ENCODE peak calls at places on chromosomes 6 and 20, in nine cellular contexts. Q is suprapubic skin, I is stomach, V is HepG2, L is prostate gland, U is body of pancreas, T is tibial nerve, P is adrenal gland, B is lower leg skin. G is an unnamed sample.

GRCh38 chr20:38217791-38218565 is 42.6 kb downstream of the KIAA1755 start:
- DNase-seq in Q (peak), I (no peak), V (peak), L (no peak), U (peak), T (no peak), P (peak), B (no peak), G (no peak)

GRCh38 chr6:24910331-24910849 is 25.4 kb downstream of the RIPOR2 start:
- DNase-seq in Q (peak), I (no peak), V (no peak), L (peak), U (no peak), T (no peak), P (no peak), B (no peak), G (no peak)

GRCh38 chr6:132763269-132763668 is 5.6 kb upstream of the VNN2 start:
- DNase-seq in Q (no peak), I (no peak), V (no peak), L (no peak), U (no peak), T (no peak), P (peak), B (no peak), G (no peak)

GRCh38 chr20:35497780-35498189 is 31.7 kb downstream of the C20orf173 start:
- DNase-seq in Q (no peak), I (no peak), V (no peak), L (no peak), U (peak), T (peak), P (no peak), B (no peak), G (no peak)

GRCh38 chr6:46819561-46819960 is 26.4 kb downstream of the MEP1A start:
- DNase-seq in Q (no peak), I (no peak), V (no peak), L (no peak), U (no peak), T (no peak), P (no peak), B (no peak), G (no peak)

GRCh38 chr6:134161036-134161435 is 108.6 kb upstream of the SLC2A12 start:
- DNase-seq in Q (no peak), I (no peak), V (no peak), L (no peak), U (no peak), T (no peak), P (no peak), B (no peak), G (no peak)

GRCh38 chr6:97813881-97814280 is 530.9 kb upstream of the MMS22L start:
- DNase-seq in Q (no peak), I (no peak), V (no peak), L (no peak), U (no peak), T (no peak), P (no peak), B (no peak), G (no peak)

GRCh38 chr6:356828-357251 is 34.7 kb upstream of the IRF4 start:
- DNase-seq in Q (no peak), I (no peak), V (no peak), L (no peak), U (no peak), T (peak), P (no peak), B (peak), G (no peak)

GRCh38 chr6:111657146-111657545 is 51.5 kb upstream of the TRAF3IP2 start:
- DNase-seq in Q (no peak), I (no peak), V (peak), L (no peak), U (no peak), T (no peak), P (no peak), B (no peak), G (no peak)

GRCh38 chr6:37822851-37823682 is 3.5 kb downstream of the ZFAND3 start:
- DNase-seq in Q (no peak), I (peak), V (peak), L (no peak), U (peak), T (no peak), P (no peak), B (no peak), G (no peak)

GRCh38 chr20:14507711-14508110 is 170.3 kb upstream of the FLRT3 start:
- DNase-seq in Q (no peak), I (no peak), V (peak), L (no peak), U (no peak), T (no peak), P (no peak), B (no peak), G (no peak)

GRCh38 chr20:50913976-50914375 is 17.3 kb downstream of the ADNP start:
- DNase-seq in Q (no peak), I (no peak), V (no peak), L (no peak), U (no peak), T (no peak), P (no peak), B (no peak), G (no peak)

GRCh38 chr20:916125-916799 is at the start of gene ANGPT4:
- DNase-seq in Q (no peak), I (no peak), V (no peak), L (no peak), U (no peak), T (no peak), P (no peak), B (no peak), G (no peak)

GRCh38 chr6:39062014-39062740 is 13.6 kb downstream of the GLP1R start:
- DNase-seq in Q (no peak), I (no peak), V (no peak), L (no peak), U (no peak), T (no peak), P (no peak), B (no peak), G (no peak)

GRCh38 chr6:22880686-22881433 is 311.5 kb downstream of the HDGFL1 start:
- DNase-seq in Q (no peak), I (no peak), V (peak), L (no peak), U (no peak), T (no peak), P (no peak), B (no peak), G (no peak)

GRCh38 chr6:125947581-125947980 is 9.0 kb upstream of the HINT3 start:
- DNase-seq in Q (no peak), I (peak), V (no peak), L (no peak), U (no peak), T (no peak), P (peak), B (peak), G (no peak)

DNA sequence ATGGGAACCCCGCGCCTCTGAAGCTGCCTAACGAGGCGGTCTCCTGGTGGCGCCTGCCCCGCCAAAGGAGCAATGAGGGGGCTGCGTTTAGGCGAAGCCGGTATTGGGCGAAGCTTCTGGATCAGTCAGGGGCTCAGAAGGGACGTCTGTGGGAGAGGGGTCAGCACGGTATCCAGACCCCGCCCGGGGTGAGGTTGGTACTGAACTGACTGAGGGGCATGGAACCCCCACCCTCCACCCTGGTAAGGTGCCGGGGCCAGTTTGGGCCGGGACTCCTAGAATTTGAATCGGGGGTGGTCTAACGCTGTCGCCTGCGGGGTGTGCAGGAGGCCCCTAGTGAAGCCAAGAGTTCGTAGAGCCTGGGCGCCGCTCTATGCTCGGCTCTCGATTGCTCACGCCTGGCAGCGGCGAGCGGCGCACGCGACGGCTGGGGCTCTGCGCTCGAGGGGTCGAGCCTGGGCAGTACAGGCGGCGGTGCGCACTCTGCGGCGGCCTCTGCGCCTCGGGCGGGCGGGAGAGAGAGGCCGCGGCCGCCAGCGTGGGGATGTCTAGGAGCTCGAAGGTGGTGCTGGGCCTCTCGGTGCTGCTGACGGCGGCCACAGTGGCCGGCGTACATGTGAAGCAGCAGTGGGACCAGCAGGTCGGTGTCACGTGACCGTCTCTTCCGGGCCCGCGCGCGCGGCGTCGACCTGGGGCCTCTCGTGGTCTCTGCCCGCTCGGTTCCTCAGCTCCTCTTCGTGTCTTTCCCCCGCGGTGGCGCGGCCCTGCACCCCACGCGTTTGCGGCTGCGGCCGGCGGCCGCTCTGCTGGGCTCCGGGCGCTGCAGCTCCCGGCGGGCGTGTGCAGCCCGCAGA is at the start of the genes KAT14 and PET117:
- DNase-seq in Q (peak), I (peak), V (peak), L (peak), U (peak), T (peak), P (peak), B (peak), G (peak)
- TF ChIP-seq POLR2A in Q (no peak), I (no peak), V (peak), L (peak), U (peak), T (peak), P (peak), B (no peak), G (peak)

GRCh38 chr6:31208506-31208905 is 38.0 kb upstream of the POU5F1 start:
- DNase-seq in Q (no peak), I (no peak), V (peak), L (no peak), U (no peak), T (no peak), P (peak), B (no peak), G (no peak)

GRCh38 chr6:31205638-31206037 is 35.2 kb upstream of the POU5F1 start:
- DNase-seq in Q (no peak), I (no peak), V (no peak), L (no peak), U (no peak), T (no peak), P (no peak), B (no peak), G (no peak)

GRCh38 chr6:31203345-31203979 is 33.0 kb upstream of the POU5F1 start:
- DNase-seq in Q (no peak), I (no peak), V (peak), L (peak), U (peak), T (no peak), P (no peak), B (no peak), G (no peak)

GRCh38 chr6:31202259-31203166 is 32.0 kb upstream of the POU5F1 start:
- DNase-seq in Q (no peak), I (no peak), V (no peak), L (no peak), U (no peak), T (no peak), P (no peak), B (no peak), G (no peak)

GRCh38 chr6:31204751-31205145 is 34.3 kb upstream of the POU5F1 start:
- DNase-seq in Q (no peak), I (no peak), V (no peak), L (no peak), U (no peak), T (no peak), P (no peak), B (no peak), G (no peak)
- TF ChIP-seq POLR2A in Q (no peak), I (no peak), V (peak), L (no peak), U (no peak), T (no peak), P (no peak), B (no peak), G (no peak)

GRCh38 chr20:41004561-41005360 is 23.9 kb upstream of the TOP1 start:
- DNase-seq in Q (peak), I (peak), V (no peak), L (no peak), U (no peak), T (no peak), P (peak), B (no peak), G (no peak)
- TF ChIP-seq POLR2A in Q (no peak), I (no peak), V (no peak), L (no peak), U (no peak), T (no peak), P (no peak), B (no peak), G (no peak)

GRCh38 chr6:36666726-36667591 is 11.6 kb upstream of the CDKN1A start:
- DNase-seq in Q (peak), I (peak), V (peak), L (peak), U (peak), T (peak), P (peak), B (peak), G (peak)
- TF ChIP-seq POLR2A in Q (no peak), I (no peak), V (peak), L (peak), U (no peak), T (peak), P (no peak), B (no peak), G (no peak)

DNA sequence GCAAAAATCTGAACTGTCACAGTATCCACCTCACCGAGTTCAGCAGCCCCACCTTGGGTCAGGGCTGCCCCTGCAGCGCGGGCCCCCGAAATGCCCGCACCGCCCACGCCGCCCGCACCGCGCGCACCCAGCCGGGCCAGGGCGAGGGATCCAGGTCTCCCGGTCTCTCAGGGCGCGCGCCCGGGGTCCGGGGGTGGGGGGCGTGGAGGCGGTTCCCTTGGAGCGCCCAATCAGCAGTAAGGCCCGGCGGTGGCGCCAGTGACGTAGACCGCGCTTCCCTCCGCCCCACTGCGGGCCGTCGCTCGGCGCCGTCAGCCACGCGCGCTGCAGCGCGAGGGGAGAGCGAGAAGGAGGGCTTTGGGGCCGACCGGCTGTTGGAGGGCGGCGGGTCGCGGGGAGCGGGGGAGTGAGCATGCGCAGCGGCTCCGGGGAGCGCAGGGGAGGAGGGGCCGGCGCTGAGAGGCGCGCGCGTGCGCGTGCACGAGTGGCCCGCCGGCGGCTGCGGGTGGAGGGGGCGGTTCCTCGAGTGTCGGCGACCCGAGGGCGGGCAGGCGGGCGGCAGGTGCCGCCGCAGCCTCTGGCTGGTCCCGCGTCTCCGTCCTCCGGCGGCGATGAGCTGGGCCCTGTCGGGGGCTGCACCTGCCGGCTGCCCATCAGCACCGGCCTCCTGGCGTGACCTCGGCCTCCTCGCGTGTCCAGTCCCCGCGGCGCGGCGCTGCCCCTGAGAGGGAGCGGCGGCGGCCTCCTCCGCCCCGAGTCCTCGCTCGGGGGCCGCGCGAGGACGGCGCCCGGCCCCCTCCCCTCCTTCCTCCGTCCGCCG is at the start of gene TMEM170B:
- DNase-seq in Q (peak), I (peak), V (peak), L (peak), U (peak), T (peak), P (peak), B (peak), G (peak)
- TF ChIP-seq POLR2A in Q (no peak), I (no peak), V (peak), L (peak), U (peak), T (peak), P (peak), B (no peak), G (no peak)